ENCODE peak calls at places on chromosomes 3 and 15, in nine cellular contexts. Y is aorta; U is stimulated activated CD4-positive, alpha-beta T cell treated with anti-CD3 and anti-CD28 coated beads, Interleukin-2, amount 100 ng/mL, for 24 hours; X is CD8-positive, alpha-beta memory T cell; A is HFF-Myc; Z is RPMI7951; F is CD4-positive, alpha-beta T cell; D is stomach; O is MCF 10A. W is an unnamed sample.

GRCh38 chr3:170531557-170532335 is 54.1 kb downstream of the SLC7A14 start:
- DNase-seq in Y (no peak), U (no peak), X (no peak), A (no peak), Z (peak), F (no peak), D (no peak), O (no peak), W (no peak)

GRCh38 chr3:133401374-133402135 is 1.7 kb downstream of the BFSP2 start:
- DNase-seq in Y (peak), U (no peak), X (no peak), A (no peak), Z (no peak), F (no peak), D (no peak), O (no peak), W (no peak)

GRCh38 chr15:83762367-83762766 is 108.4 kb downstream of the ADAMTSL3 start:
- DNase-seq in Y (no peak), U (no peak), X (no peak), A (no peak), Z (no peak), F (no peak), D (no peak), O (no peak), W (no peak)

GRCh38 chr3:195384952-195385351 is 57.9 kb downstream of the ACAP2 start:
- DNase-seq in Y (no peak), U (no peak), X (no peak), A (no peak), Z (no peak), F (no peak), D (no peak), O (no peak), W (no peak)

GRCh38 chr3:108486910-108487309 is 23.5 kb downstream of the MYH15 start:
- DNase-seq in Y (no peak), U (no peak), X (no peak), A (no peak), Z (peak), F (no peak), D (no peak), O (peak), W (no peak)

GRCh38 chr15:29516929-29517328 is 247.3 kb upstream of the NSMCE3 start:
- DNase-seq in Y (no peak), U (no peak), X (no peak), A (no peak), Z (no peak), F (no peak), D (no peak), O (no peak), W (no peak)

GRCh38 chr15:67931861-67932260 is 92.0 kb upstream of the RNU6-1 start:
- DNase-seq in Y (no peak), U (no peak), X (no peak), A (no peak), Z (no peak), F (no peak), D (no peak), O (peak), W (no peak)

GRCh38 chr3:51954713-51955112 is 468 bp upstream of the GPR62 start:
- DNase-seq in Y (no peak), U (no peak), X (no peak), A (no peak), Z (no peak), F (no peak), D (no peak), O (no peak), W (no peak)

GRCh38 chr15:38670142-38671002 is 105.8 kb upstream of the RASGRP1 start:
- DNase-seq in Y (no peak), U (peak), X (peak), A (no peak), Z (no peak), F (peak), D (no peak), O (no peak), W (no peak)

GRCh38 chr3:55485208-55485791 is 1.8 kb downstream of the WNT5A start:
- DNase-seq in Y (peak), U (peak), X (no peak), A (no peak), Z (peak), F (no peak), D (peak), O (peak), W (peak)

GRCh38 chr3:13012228-13012691 is 61.0 kb downstream of the IQSEC1 start:
- DNase-seq in Y (peak), U (peak), X (peak), A (no peak), Z (peak), F (peak), D (peak), O (no peak), W (peak)

GRCh38 chr3:8869613-8870012 is 93.7 kb downstream of the RAD18 start:
- DNase-seq in Y (no peak), U (no peak), X (no peak), A (peak), Z (peak), F (no peak), D (no peak), O (peak), W (peak)

GRCh38 chr15:88878720-88879184 is 16.6 kb downstream of the HAPLN3 start:
- DNase-seq in Y (no peak), U (peak), X (no peak), A (peak), Z (peak), F (no peak), D (peak), O (peak), W (peak)

GRCh38 chr15:68924866-68925599 is 5.3 kb upstream of the SPESP1 start:
- DNase-seq in Y (peak), U (peak), X (peak), A (peak), Z (peak), F (peak), D (peak), O (peak), W (peak)

GRCh38 chr3:69304396-69304795 is 81.5 kb downstream of the FRMD4B start:
- DNase-seq in Y (no peak), U (no peak), X (no peak), A (no peak), Z (no peak), F (no peak), D (no peak), O (no peak), W (no peak)

GRCh38 chr15:38517312-38517711 is 47.3 kb downstream of the RASGRP1 start:
- DNase-seq in Y (no peak), U (no peak), X (no peak), A (no peak), Z (no peak), F (no peak), D (no peak), O (no peak), W (no peak)

GRCh38 chr15:48954538-48954937 is 9.2 kb downstream of the SHC4 start:
- DNase-seq in Y (peak), U (no peak), X (no peak), A (no peak), Z (peak), F (no peak), D (no peak), O (no peak), W (no peak)